ENCODE peak calls at places on chromosomes 2 and 18, in four cellular contexts. C is mesothelial cell of epicardium, A is tibial artery, H is tibial nerve. W is an unnamed sample.

GRCh38 chr2:240560084-240560479 is at the start of gene DUSP28:
- DNase-seq in C (peak; percentile 70), A (peak; percentile 90), H (peak; percentile 82), W (peak; percentile 58)

GRCh38 chr2:30336978-30337841 is 105.9 kb downstream of the LBH start:
- DNase-seq in C (no peak), A (no peak), H (no peak), W (no peak)

GRCh38 chr2:145815933-145816332 is 1296.0 kb upstream of the ZEB2 start:
- DNase-seq in C (no peak), A (no peak), H (no peak), W (no peak)

GRCh38 chr2:133732982-133733670 is 164.9 kb upstream of the NCKAP5 start:
- DNase-seq in C (no peak), A (no peak), H (no peak), W (no peak)

GRCh38 chr2:108933691-108934117 is 55.3 kb downstream of the EDAR start:
- DNase-seq in C (no peak), A (no peak), H (no peak), W (no peak)

GRCh38 chr2:75587954-75588587 is 27.3 kb upstream of the EVA1A start:
- DNase-seq in C (no peak), A (no peak), H (no peak), W (no peak)

GRCh38 chr2:126507425-126507867 is 148.5 kb upstream of the GYPC start:
- DNase-seq in C (no peak), A (no peak), H (no peak), W (no peak)

GRCh38 chr2:201881731-201882130 is 75.4 kb downstream of the CDK15 start:
- DNase-seq in C (no peak), A (no peak), H (no peak), W (no peak)

GRCh38 chr18:73766915-73767314 is 380.7 kb downstream of the FBXO15 start:
- DNase-seq in C (no peak), A (no peak), H (no peak), W (no peak)

GRCh38 chr2:215537621-215538020 is 101.8 kb upstream of the FN1 start:
- DNase-seq in C (no peak), A (no peak), H (no peak), W (no peak)

GRCh38 chr2:240567872-240568677 is at the start of gene RNPEPL1:
- DNase-seq in C (peak; percentile 50), A (peak; percentile 33), H (peak; percentile 13), W (peak; percentile 23)

GRCh38 chr2:64876137-64876647 is 113.0 kb upstream of the SLC1A4 start:
- DNase-seq in C (no peak), A (no peak), H (no peak), W (no peak)

GRCh38 chr2:119485336-119486110 is 38.8 kb downstream of the SCTR start:
- DNase-seq in C (no peak), A (no peak), H (no peak), W (no peak)

GRCh38 chr2:128751751-128752150 is 433.1 kb upstream of the HS6ST1 start:
- DNase-seq in C (no peak), A (no peak), H (no peak), W (no peak)

GRCh38 chr18:76480913-76481312 is 14.1 kb downstream of the ZNF516 start:
- DNase-seq in C (no peak), A (no peak), H (no peak), W (no peak)
- TF ChIP-seq CTCF in C (peak; percentile 29), A (no peak), H (no peak), W (no peak)

GRCh38 chr2:164917296-164917903 is 37.9 kb downstream of the SLC38A11 start:
- DNase-seq in C (no peak), A (peak; percentile 21), H (peak; percentile 15), W (no peak)

GRCh38 chr2:164913011-164913410 is 42.3 kb downstream of the SLC38A11 start:
- DNase-seq in C (no peak), A (no peak), H (no peak), W (no peak)

GRCh38 chr2:164911832-164912231 is 43.5 kb downstream of the SLC38A11 start:
- DNase-seq in C (no peak), A (no peak), H (no peak), W (no peak)

GRCh38 chr2:164910091-164910899 is 45.0 kb downstream of the SLC38A11 start:
- DNase-seq in C (no peak), A (no peak), H (no peak), W (no peak)

GRCh38 chr2:164913640-164914346 is 41.5 kb downstream of the SLC38A11 start:
- DNase-seq in C (no peak), A (no peak), H (no peak), W (no peak)
- TF ChIP-seq CTCF in C (peak; percentile 44), A (peak; percentile 52), H (peak; percentile 45), W (no peak)

GRCh38 chr2:135825131-135825854 is 11.7 kb downstream of the LCT start:
- DNase-seq in C (no peak), A (no peak), H (no peak), W (no peak)
- TF ChIP-seq CTCF in C (no peak), A (no peak), H (no peak), W (no peak)

GRCh38 chr2:225017713-225018112 is 24.6 kb downstream of the DOCK10 start:
- DNase-seq in C (no peak), A (no peak), H (no peak), W (no peak)
- TF ChIP-seq CTCF in C (no peak), A (no peak), H (no peak), W (no peak)

GRCh38 chr2:229713371-229714079 is 830 bp downstream of the DNER start:
- DNase-seq in C (no peak), A (no peak), H (no peak), W (no peak)
- TF ChIP-seq CTCF in C (no peak), A (no peak), H (no peak), W (no peak)

GRCh38 chr2:85134255-85135065 is 1.3 kb downstream of the TCF7L1 start:
- DNase-seq in C (peak; percentile 43), A (peak; percentile 38), H (no peak), W (no peak)
- TF ChIP-seq CTCF in C (no peak), A (peak; percentile 8), H (no peak), W (no peak)

DNA sequence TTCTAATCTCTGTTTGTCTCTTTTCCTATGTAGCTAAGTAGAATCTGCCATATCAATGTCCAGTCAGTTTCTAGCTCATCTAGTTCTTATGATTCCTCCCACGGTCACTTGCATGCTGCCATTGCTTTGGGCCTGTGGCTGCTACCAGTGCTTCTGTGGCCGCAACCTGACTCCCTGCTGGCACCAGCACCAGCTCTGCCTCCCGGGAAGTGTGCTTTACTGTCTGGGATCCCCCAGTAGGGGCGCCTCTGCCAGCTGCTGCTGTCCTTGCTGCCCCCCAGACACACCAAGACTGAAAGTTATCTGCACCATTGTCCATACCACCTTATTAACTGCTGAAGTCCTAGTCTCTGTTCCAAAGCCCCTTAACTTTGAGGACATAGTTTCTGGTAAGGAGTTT is 56.3 kb downstream of the RAPGEF4 start:
- DNase-seq in C (no peak), A (no peak), H (no peak), W (no peak)
- TF ChIP-seq CTCF in C (no peak), A (no peak), H (no peak), W (no peak)

DNA sequence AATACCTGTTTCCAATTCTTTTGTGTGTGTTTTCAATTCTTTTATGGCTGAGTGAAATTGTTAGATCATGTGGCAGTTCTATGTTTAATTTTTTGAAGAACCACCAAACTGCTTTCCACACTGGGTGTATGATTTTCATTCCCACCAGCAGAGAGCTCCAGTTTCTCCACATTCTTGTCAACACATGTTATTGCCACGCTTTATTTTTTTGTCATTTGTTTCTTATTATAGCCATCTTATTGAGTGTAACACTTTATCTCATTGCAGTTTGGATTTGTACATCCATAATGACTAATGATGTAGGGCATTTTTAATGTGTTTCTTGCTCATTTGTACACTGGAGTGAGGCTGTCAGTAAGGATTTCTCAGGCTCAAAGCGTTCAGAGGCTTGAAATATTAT is 184.3 kb downstream of the PIEZO2 start:
- DNase-seq in C (no peak), A (no peak), H (no peak), W (no peak)
- TF ChIP-seq CTCF in C (no peak), A (no peak), H (no peak), W (no peak)

W was measured in omental fat pad.